ENCODE peak calls at places on chromosome 1, in five cellular contexts. X is DMS79; C is T follicular helper cell; W is stimulated activated CD4-positive, alpha-beta T cell treated with anti-CD3 and anti-CD28 coated beads, Interleukin-12 subunit alpha, Interleukin-12 subunit beta, amount 100 ng/mL, for 48 hours; U is NCI-H1930. G is an unnamed sample.

GRCh38 chr1:36207339-36207738 is 16.9 kb upstream of the THRAP3 start:
- DNase-seq in U (no peak), W (no peak), X (no peak), C (no peak), G (no peak)

GRCh38 chr1:41153750-41154274 is 88.3 kb downstream of the SCMH1 start:
- DNase-seq in U (no peak), X (no peak), W (no peak), C (no peak), G (no peak)

GRCh38 chr1:161089251-161089924 is at the start of gene NECTIN4:
- DNase-seq in U (no peak), C (no peak), X (peak), W (no peak), G (no peak)

GRCh38 chr1:153483776-153484175 is 23.3 kb upstream of the S100A7 start:
- DNase-seq in W (no peak), U (no peak), C (no peak), X (peak), G (no peak)

GRCh38 chr1:31583995-31584868 is 7.9 kb downstream of the TINAGL1 start:
- DNase-seq in X (no peak), U (no peak), W (no peak), C (no peak), G (no peak)

GRCh38 chr1:16012590-16013219 is 5.1 kb downstream of the HSPB7 start:
- DNase-seq in C (peak), W (no peak), X (peak), U (no peak), G (no peak)

GRCh38 chr1:82398357-82398756 is 597.6 kb downstream of the ADGRL2 start:
- DNase-seq in X (no peak), W (no peak), U (no peak), C (no peak), G (no peak)

GRCh38 chr1:247443641-247444040 is 14.3 kb downstream of the OR2B11 start:
- DNase-seq in U (no peak), C (no peak), X (no peak), W (no peak), G (no peak)

GRCh38 chr1:205416326-205416725 is 5.5 kb downstream of the LEMD1 start:
- DNase-seq in C (no peak), U (no peak), X (no peak), W (no peak), G (no peak)

GRCh38 chr1:234868296-234869147 is 258.5 kb upstream of the IRF2BP2 start:
- DNase-seq in X (no peak), U (no peak), W (no peak), C (no peak), G (no peak)

GRCh38 chr1:41977329-41977728 is 58.6 kb upstream of the HIVEP3 start:
- DNase-seq in C (no peak), X (peak), W (no peak), U (no peak), G (no peak)

GRCh38 chr1:224087358-224087757 is 26.6 kb upstream of the FBXO28 start:
- DNase-seq in W (no peak), U (no peak), C (no peak), X (no peak), G (no peak)

GRCh38 chr1:59043796-59044195 is 253.1 kb upstream of the FGGY start:
- DNase-seq in X (no peak), U (no peak), C (no peak), W (no peak), G (no peak)

G was measured in activated effector memory CD4-positive, alpha-beta T cell treated with Interleukin-2 at 50 U/mL for 16 hours.